ENCODE peak calls at places on chromosomes 5 and 9, in eight cellular contexts. D is BJ; U is stimulated activated CD4-positive, alpha-beta T cell treated with anti-CD3 and anti-CD28 coated beads, Interleukin-4, amount 100 ng/mL, for 48 hours; Y is SK-N-DZ; Z is activated T-helper 1 cell treated with anti-CD3 and anti-CD28 coated beads, Interleukin-2, amount 50 U/mL, for 16 hours; J is fibroblast of the conjunctiva; G is H54; S is NCI-H1694. W is an unnamed sample.

GRCh38 chr5:30194595-30194994 is 998.9 kb upstream of the CDH6 start:
- DNase-seq in D (no peak), U (no peak), Y (peak), Z (no peak), J (no peak), G (no peak), S (no peak), W (no peak)

GRCh38 chr5:58922392-58923171 is 339.7 kb downstream of the RAB3C start:
- DNase-seq in D (no peak), U (no peak), Y (no peak), Z (no peak), J (peak), G (no peak), S (no peak), W (no peak)

GRCh38 chr9:107261106-107261505 is 22.0 kb upstream of the RAD23B start:
- DNase-seq in D (no peak), U (no peak), Y (no peak), Z (no peak), J (no peak), G (no peak), S (no peak), W (no peak)

GRCh38 chr5:119341452-119342349 is 14.1 kb upstream of the TNFAIP8 start:
- DNase-seq in D (no peak), U (no peak), Y (no peak), Z (no peak), J (no peak), G (no peak), S (no peak), W (no peak)

GRCh38 chr5:1793966-1794895 is 5.4 kb downstream of the MRPL36 start:
- DNase-seq in D (peak), U (no peak), Y (no peak), Z (no peak), J (peak), G (peak), S (no peak), W (no peak)

GRCh38 chr9:16369427-16369826 is 501.0 kb downstream of the BNC2 start:
- DNase-seq in D (no peak), U (no peak), Y (peak), Z (no peak), J (no peak), G (no peak), S (no peak), W (no peak)

GRCh38 chr5:57988808-57989207 is 471.1 kb downstream of the PLK2 start:
- DNase-seq in D (no peak), U (no peak), Y (no peak), Z (no peak), J (no peak), G (no peak), S (no peak), W (no peak)

GRCh38 chr9:17422994-17423680 is 155.7 kb upstream of the SH3GL2 start:
- DNase-seq in D (no peak), U (no peak), Y (no peak), Z (no peak), J (no peak), G (no peak), S (no peak), W (no peak)

GRCh38 chr5:122311400-122311887 is 593 bp upstream of the SNCAIP start:
- DNase-seq in D (no peak), U (no peak), Y (no peak), Z (no peak), J (no peak), G (no peak), S (no peak), W (no peak)

GRCh38 chr5:173707392-173707791 is 90.9 kb upstream of the BOD1 start:
- DNase-seq in D (no peak), U (no peak), Y (peak), Z (no peak), J (peak), G (peak), S (peak), W (no peak)

GRCh38 chr9:107782381-107782780 is 292.8 kb upstream of the KLF4 start:
- DNase-seq in D (peak), U (no peak), Y (no peak), Z (no peak), J (peak), G (no peak), S (no peak), W (no peak)